ENCODE peak calls at places on chromosomes 12 and 14, in six cellular contexts. K, Z, Q, M, Y and R are unnamed samples.

GRCh38 chr12:51923506-51924365 is 16.4 kb downstream of the ACVRL1 start:
- DNase-seq in K (no peak), Z (no peak), Q (no peak), M (no peak), Y (peak), R (no peak)

GRCh38 chr14:41607119-41607785 is 576 bp downstream of the LRFN5 start:
- DNase-seq in K (no peak), Z (no peak), Q (no peak), M (no peak), Y (no peak), R (no peak)

GRCh38 chr12:51678086-51678724 is 87.2 kb downstream of the SCN8A start:
- DNase-seq in K (no peak), Z (peak), Q (peak), M (no peak), Y (peak), R (peak)

GRCh38 chr14:98916036-98916435 is 356.0 kb downstream of the BCL11B start:
- DNase-seq in K (no peak), Z (no peak), Q (no peak), M (no peak), Y (no peak), R (no peak)

GRCh38 chr14:34043627-34044372 is 92.9 kb upstream of the EGLN3 start:
- DNase-seq in K (peak), Z (peak), Q (peak), M (no peak), Y (peak), R (no peak)

GRCh38 chr12:50014342-50014741 is 11.0 kb downstream of the RACGAP1 start:
- DNase-seq in K (no peak), Z (no peak), Q (no peak), M (no peak), Y (no peak), R (no peak)

GRCh38 chr14:37246427-37246829 is 48.7 kb downstream of the MIPOL1 start:
- DNase-seq in K (no peak), Z (no peak), Q (peak), M (no peak), Y (peak), R (no peak)

GRCh38 chr12:31020385-31021166 is 53.1 kb upstream of the DDX11 start:
- DNase-seq in K (no peak), Z (no peak), Q (no peak), M (no peak), Y (no peak), R (no peak)

GRCh38 chr12:94762259-94762942 is 112.0 kb upstream of the TMCC3 start:
- DNase-seq in K (peak), Z (no peak), Q (no peak), M (no peak), Y (no peak), R (no peak)

GRCh38 chr12:130987151-130987931 is 33.6 kb downstream of the ADGRD1 start:
- DNase-seq in K (no peak), Z (no peak), Q (peak), M (no peak), Y (no peak), R (no peak)

GRCh38 chr14:61891251-61891650 is 129.0 kb downstream of the SNAPC1 start:
- DNase-seq in K (no peak), Z (no peak), Q (no peak), M (no peak), Y (peak), R (no peak)

GRCh38 chr12:132271755-132272092 is 57.7 kb downstream of the GALNT9 start:
- DNase-seq in K (no peak), Z (no peak), Q (no peak), M (no peak), Y (no peak), R (no peak)

GRCh38 chr14:77065851-77066554 is 32.1 kb upstream of the CIPC start:
- DNase-seq in K (no peak), Z (no peak), Q (no peak), M (no peak), Y (no peak), R (no peak)

GRCh38 chr12:127770123-127770522 is 496.8 kb upstream of the TMEM132C start:
- DNase-seq in K (no peak), Z (no peak), Q (no peak), M (no peak), Y (peak), R (no peak)

GRCh38 chr14:28780843-28781503 is 14.4 kb downstream of the FOXG1 start:
- DNase-seq in K (no peak), Z (no peak), Q (no peak), M (no peak), Y (no peak), R (no peak)

GRCh38 chr12:21941522-21942376 is 523 bp upstream of the ABCC9 start:
- DNase-seq in K (no peak), Z (no peak), Q (no peak), M (no peak), Y (peak), R (no peak)

GRCh38 chr14:39474416-39474911 is 42.2 kb upstream of the FBXO33 start:
- DNase-seq in K (no peak), Z (no peak), Q (peak), M (no peak), Y (no peak), R (no peak)

GRCh38 chr12:117344716-117345115 is 16.7 kb downstream of the NOS1 start:
- DNase-seq in K (no peak), Z (no peak), Q (no peak), M (no peak), Y (no peak), R (no peak)

GRCh38 chr12:95096852-95097251 is 23.4 kb upstream of the NR2C1 start:
- DNase-seq in K (no peak), Z (no peak), Q (no peak), M (no peak), Y (no peak), R (no peak)

GRCh38 chr12:107372229-107372658 is 278.9 kb upstream of the CRY1 start:
- DNase-seq in K (no peak), Z (no peak), Q (no peak), M (no peak), Y (no peak), R (no peak)

GRCh38 chr12:54588892-54589291 is 433 bp upstream of the PPP1R1A start:
- DNase-seq in K (no peak), Z (no peak), Q (no peak), M (no peak), Y (no peak), R (no peak)

DNA sequence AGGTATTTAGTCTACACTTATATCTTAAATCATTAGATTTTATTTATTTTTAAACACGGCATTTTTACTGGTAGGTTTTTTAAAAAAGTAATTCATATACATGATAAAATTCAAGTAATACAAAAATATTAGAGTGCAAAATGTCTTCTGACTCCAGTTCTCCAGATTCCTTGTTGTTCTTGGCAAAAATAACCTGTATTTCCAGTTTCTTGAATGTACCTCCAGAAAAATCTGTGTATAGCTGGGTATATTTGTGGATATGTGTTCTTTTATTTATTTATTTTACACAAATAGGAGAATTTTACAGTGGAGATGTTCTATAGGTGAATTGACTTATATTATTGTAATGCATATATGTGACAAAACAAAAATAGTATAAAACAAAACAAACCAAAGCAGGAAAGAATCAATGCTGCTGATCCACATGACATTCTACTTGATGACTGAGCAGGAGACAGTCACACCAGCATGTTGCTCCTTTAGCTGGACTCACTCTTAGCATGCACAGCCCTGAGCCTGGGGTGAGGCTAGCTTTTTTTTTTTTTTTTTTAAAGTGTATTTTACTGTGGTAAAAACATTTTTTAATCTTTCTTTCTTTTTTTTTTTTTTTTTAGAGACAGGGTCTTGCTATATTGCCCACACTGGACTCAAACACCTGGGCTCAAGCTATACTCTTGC is 42.2 kb upstream of the SLC38A2 start:
- DNase-seq in K (no peak), Z (no peak), Q (no peak), M (no peak), Y (no peak), R (no peak)
- TF ChIP-seq POLR2AphosphoS5 in K (no peak), Z (no peak), Q (no peak), M (no peak), Y (no peak), R (no peak)

DNA sequence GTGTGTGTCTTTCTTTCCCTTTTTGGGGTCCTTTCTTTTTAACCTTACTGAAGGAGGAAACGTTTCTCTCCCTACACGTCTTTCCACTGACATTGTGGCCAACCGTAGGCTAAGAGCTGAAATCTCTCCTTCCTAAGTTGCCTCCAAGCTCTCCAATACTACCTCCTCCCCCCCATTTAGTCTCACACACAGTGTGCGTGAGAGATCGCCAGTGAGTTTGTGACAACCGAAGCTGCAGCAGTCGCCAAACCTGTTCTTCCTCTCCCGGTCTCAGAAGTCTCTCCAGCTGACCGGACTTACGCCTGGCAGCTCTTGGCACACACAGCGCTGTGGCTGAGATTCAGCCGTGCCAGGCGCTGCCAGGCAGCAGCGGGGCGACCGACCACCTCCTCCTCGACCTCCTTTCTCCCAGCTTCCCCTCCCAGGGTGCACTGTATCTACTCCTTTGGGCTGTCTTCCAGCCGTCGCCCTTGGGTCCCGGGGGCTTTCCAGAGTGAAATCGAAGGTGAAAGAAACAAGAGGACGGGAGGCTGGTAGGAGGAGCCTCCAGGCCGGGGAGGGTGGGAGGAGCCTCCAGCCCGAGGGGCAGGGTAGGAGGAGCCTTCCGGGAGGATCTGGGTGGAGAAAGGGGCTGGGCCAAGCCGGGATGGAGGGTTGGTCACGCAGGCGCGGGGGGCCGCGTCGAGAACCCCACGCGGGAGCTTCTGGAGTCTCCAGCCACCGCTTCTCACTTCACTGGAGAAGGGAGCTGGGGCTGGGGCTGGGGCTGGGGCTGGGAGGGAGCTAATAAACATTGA is at the start of gene TMTC2:
- DNase-seq in K (peak), Z (peak), Q (peak), M (no peak), Y (peak), R (peak)
- TF ChIP-seq POLR2A in K (peak), Z (peak), Q (peak), M (no peak), Y (no peak), R (peak)

DNA sequence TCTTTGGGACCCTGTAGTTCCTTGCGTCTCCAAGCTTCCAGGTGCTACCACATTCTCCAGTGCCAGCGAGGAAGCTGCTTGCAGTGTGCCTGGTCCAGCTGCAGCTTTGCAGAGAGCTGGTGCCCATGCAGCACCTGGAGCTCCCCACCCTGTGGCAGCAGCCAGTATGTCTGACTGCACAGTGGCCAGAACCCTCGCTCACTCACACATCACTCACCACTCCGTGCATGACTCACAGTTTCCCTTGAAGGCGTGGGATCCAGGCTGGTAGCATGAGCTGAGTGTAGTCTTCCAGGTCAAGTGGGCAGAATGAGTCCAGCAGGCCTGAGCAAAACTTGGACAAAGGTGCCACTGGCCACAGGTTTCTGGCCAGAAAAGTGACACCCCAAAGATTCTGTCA is 33.6 kb downstream of the SDR9C7 start:
- DNase-seq in K (no peak), Z (no peak), Q (no peak), M (no peak), Y (peak), R (no peak)
- TF ChIP-seq TAF1 in K (no peak), Z (no peak), Q (no peak), M (no peak), Y (no peak), R (no peak)

GRCh38 chr12:27142102-27142721 is 59.8 kb upstream of the C12orf71 start:
- DNase-seq in K (no peak), Z (no peak), Q (peak), M (peak), Y (peak), R (peak)
- TF ChIP-seq POLR2AphosphoS5 in K (no peak), Z (no peak), Q (no peak), M (no peak), Y (no peak), R (no peak)

GRCh38 chr12:20489645-20490044 is 121.3 kb downstream of the PDE3A start:
- DNase-seq in K (no peak), Z (no peak), Q (no peak), M (no peak), Y (no peak), R (no peak)
- TF ChIP-seq POLR2A in K (no peak), Z (no peak), Q (no peak), M (no peak), Y (no peak), R (no peak)

DNA sequence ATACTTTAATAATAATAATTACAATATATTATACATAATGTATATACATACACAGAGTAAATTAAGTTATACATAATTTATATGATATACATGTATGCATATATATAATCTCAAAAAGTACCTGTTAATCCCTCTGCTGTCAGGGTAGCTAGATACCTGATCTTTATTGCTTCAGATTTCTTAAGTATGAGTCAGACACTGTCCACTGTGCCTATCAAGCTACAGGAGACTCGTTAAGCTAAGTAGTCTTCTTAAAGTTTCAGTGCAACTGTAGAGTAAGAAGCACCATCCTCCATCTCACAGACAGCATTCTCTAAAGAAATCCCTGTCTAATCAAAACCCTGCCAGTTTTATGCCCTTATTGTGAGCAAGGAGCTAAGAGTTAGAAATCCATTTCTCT is 428.7 kb downstream of the RERGL start:
- DNase-seq in K (no peak), Z (no peak), Q (no peak), M (no peak), Y (no peak), R (no peak)
- TF ChIP-seq TAF1 in K (no peak), Z (no peak), Q (no peak), M (no peak), Y (no peak), R (no peak)

GRCh38 chr12:19440019-19440858 is 947 bp downstream of the AEBP2 start:
- DNase-seq in K (no peak), Z (peak), Q (peak), M (no peak), Y (peak), R (peak)
- TF ChIP-seq POLR2AphosphoS5 in K (peak), Z (peak), Q (no peak), M (peak), Y (no peak), R (peak)